ENCODE peak calls at places on chromosomes 13 and 19, in four cellular contexts. U is cardiac muscle cell, D is psoas muscle, C is AG04450. B is an unnamed sample.
A peak's percentile ranks its signal among the peaks of the same experiment; 100 is the strongest.

GRCh38 chr13:21670006-21670882 is 629 bp upstream of the FGF9 start:
- DNase-seq in C (no peak), D (peak; percentile 61), U (peak; percentile 46), B (peak; percentile 83)

GRCh38 chr13:98846521-98846920 is 94.0 kb upstream of the SLC15A1 start:
- DNase-seq in D (no peak), C (no peak), U (no peak), B (no peak)

GRCh38 chr13:45782327-45783045 is 69.1 kb downstream of the SIAH3 start:
- DNase-seq in D (no peak), U (no peak), C (no peak), B (no peak)

GRCh38 chr13:108812165-108812564 is 182.8 kb downstream of the MYO16 start:
- DNase-seq in C (no peak), U (no peak), D (no peak), B (no peak)

GRCh38 chr13:27104606-27105005 is 67.0 kb downstream of the USP12 start:
- DNase-seq in C (no peak), U (no peak), D (no peak), B (no peak)

GRCh38 chr13:107291875-107292274 is 723.9 kb upstream of the ARGLU1 start:
- DNase-seq in C (no peak), U (no peak), D (no peak), B (no peak)

GRCh38 chr13:114154476-114154875 is 22.1 kb upstream of the RASA3 start:
- DNase-seq in U (no peak), D (no peak), C (no peak), B (no peak)

GRCh38 chr19:29662604-29663404 is 2.5 kb upstream of the PLEKHF1 start:
- DNase-seq in C (peak; percentile 85), U (peak; percentile 95), D (peak; percentile 76), B (peak; percentile 76)

GRCh38 chr13:89382986-89383385 is 1711.8 kb downstream of the SLITRK5 start:
- DNase-seq in U (no peak), C (no peak), D (no peak), B (no peak)

GRCh38 chr13:25988655-25989054 is 63.2 kb downstream of the SHISA2 start:
- DNase-seq in D (no peak), U (no peak), C (no peak), B (peak; percentile 54)

GRCh38 chr19:4375620-4376228 is 24.6 kb downstream of the SH3GL1 start:
- DNase-seq in U (peak; percentile 86), D (peak; percentile 42), C (no peak), B (peak; percentile 80)

GRCh38 chr19:3830841-3831589 is 37.8 kb downstream of the ZFR2 start:
- DNase-seq in D (no peak), C (no peak), U (no peak), B (no peak)

GRCh38 chr19:13979686-13980085 is 26.4 kb downstream of the RFX1 start:
- DNase-seq in D (no peak), U (no peak), C (no peak), B (no peak)

GRCh38 chr13:23979361-23980159 is 82.3 kb upstream of the C1QTNF9B start:
- DNase-seq in C (peak; percentile 62), U (peak; percentile 96), D (peak; percentile 81), B (peak; percentile 76)

GRCh38 chr13:51556740-51557139 is 27.5 kb upstream of the WDFY2 start:
- DNase-seq in U (no peak), C (no peak), D (no peak), B (no peak)

GRCh38 chr19:531753-532571 is at the start of gene CDC34:
- DNase-seq in D (no peak), U (no peak), C (no peak), B (no peak)

GRCh38 chr13:78595819-78596700 is 7.3 kb downstream of the POU4F1 start:
- DNase-seq in C (no peak), D (no peak), U (no peak), B (peak; percentile 45)

GRCh38 chr13:110015253-110015652 is 228.9 kb upstream of the IRS2 start:
- DNase-seq in U (peak; percentile 6), C (no peak), D (no peak), B (no peak)

GRCh38 chr19:10390652-10391286 is 10.4 kb upstream of the TYK2 start:
- DNase-seq in C (peak; percentile 46), D (peak; percentile 57), U (peak; percentile 81), B (peak; percentile 82)

GRCh38 chr13:32940601-32941000 is 75.6 kb upstream of the KL start:
- DNase-seq in U (peak; percentile 76), D (peak; percentile 14), C (peak; percentile 6), B (peak; percentile 31)

GRCh38 chr19:843180-843835 is 2.5 kb downstream of the PRTN3 start:
- DNase-seq in D (peak; percentile 31), U (no peak), C (no peak), B (peak; percentile 61)

GRCh38 chr19:14337510-14337909 is 43.7 kb upstream of the ADGRE5 start:
- DNase-seq in C (no peak), D (no peak), U (peak; percentile 30), B (peak; percentile 29)

GRCh38 chr19:56423985-56424353 is 19.8 kb downstream of the ZNF583 start:
- DNase-seq in U (no peak), C (no peak), D (no peak), B (no peak)

GRCh38 chr13:66673401-66673800 is 556.7 kb downstream of the PCDH9 start:
- DNase-seq in D (no peak), C (peak; percentile 32), U (peak; percentile 93), B (no peak)

GRCh38 chr13:36912369-36912768 is 7.7 kb downstream of the SMAD9 start:
- DNase-seq in D (no peak), U (no peak), C (no peak), B (no peak)

GRCh38 chr19:5466814-5467291 is 11.6 kb downstream of the ZNRF4 start:
- DNase-seq in U (peak; percentile 31), C (no peak), D (no peak), B (peak; percentile 28)

GRCh38 chr13:46160065-46160464 is 21.9 kb downstream of the LCP1 start:
- DNase-seq in D (no peak), U (no peak), C (no peak), B (no peak)

GRCh38 chr19:30111051-30111450 is 169.0 kb downstream of the URI1 start:
- DNase-seq in D (no peak), U (no peak), C (no peak), B (no peak)

GRCh38 chr13:97198753-97199152 is 23.4 kb upstream of the MBNL2 start:
- DNase-seq in U (no peak), C (no peak), D (no peak), B (no peak)

GRCh38 chr19:45403781-45404556 is 900 bp downstream of the PPP1R13L start:
- DNase-seq in U (peak; percentile 35), D (peak; percentile 47), C (no peak), B (peak; percentile 79)

GRCh38 chr13:109744512-109745051 is 41.8 kb downstream of the IRS2 start:
- DNase-seq in D (peak; percentile 32), C (peak; percentile 81), U (peak; percentile 96), B (peak; percentile 80)

GRCh38 chr19:12833747-12834417 is 497 bp downstream of the RTBDN start:
- DNase-seq in C (no peak), U (peak; percentile 18), D (no peak), B (peak; percentile 56)
- H3K4me3 ChIP-seq in C (peak overlapping the region; percentile 56), U (peak overlapping the region; percentile 53), D (peak overlapping the region; percentile 56), B (peak overlapping the region; percentile 36)

DNA sequence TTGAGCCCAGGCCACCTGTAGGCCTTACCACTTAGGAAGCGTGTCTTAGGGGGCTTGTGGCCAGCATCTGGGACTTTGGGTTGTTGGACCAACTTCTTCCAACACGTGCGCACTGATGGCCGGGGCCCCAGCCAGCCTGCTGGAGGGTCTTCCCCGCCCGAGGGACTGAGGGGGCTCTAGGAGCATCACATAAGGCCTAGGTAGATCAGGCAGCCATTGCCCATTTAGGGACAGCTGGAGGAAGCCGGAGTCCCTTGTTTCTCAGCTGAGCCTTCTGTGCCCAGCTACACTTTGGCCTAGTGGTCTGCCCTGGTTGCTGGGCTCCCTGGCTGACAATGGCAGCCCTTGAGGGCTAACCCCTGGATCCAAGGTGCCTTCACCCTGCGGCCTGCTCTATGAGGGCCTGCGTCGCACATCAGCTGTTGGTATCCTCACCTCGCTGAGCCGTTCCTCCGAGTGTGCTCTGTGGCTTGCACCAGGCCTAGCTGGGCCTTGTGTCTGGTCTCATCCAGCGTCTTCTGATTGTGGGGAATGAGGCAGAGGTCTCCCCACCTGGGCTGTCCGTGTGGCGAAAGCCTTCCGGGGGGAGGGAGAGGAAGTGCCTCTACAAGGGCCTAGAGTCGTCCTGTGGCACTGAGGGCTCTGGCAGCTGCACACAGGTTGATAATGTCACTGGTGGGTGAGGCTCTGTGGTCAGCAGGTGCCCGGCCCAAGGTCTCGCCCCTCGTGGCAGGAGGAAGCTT is 1.3 kb downstream of the RAB11B start:
- DNase-seq in C (no peak), U (no peak), D (peak; percentile 38), B (no peak)
- H3K4me3 ChIP-seq in C (peak overlapping the region; percentile 1), U (no peak overlapping the region), D (peak overlapping the region; percentile 47), B (no peak overlapping the region)

DNA sequence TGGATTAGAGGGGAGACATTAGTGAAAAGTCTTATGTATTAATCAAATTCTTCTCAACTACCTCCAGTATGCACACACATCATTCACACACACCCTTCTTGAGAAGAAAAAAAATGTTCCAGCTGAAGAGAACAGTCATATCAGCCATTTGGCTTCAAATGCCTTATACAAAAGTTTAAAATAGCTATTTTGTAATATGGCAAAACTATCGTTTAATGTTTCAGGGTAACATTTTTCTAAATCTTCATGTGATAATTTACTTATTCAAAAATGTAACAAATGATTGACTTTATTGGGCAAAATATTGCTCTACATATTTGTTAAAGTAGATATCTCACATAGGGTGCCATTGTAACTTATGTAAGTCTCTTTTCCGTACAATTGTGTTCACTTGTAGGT is 13.5 kb downstream of the ZIC2 start:
- DNase-seq in C (no peak), D (no peak), U (no peak), B (no peak)
- H3K4me3 ChIP-seq in C (no peak overlapping the region), D (no peak overlapping the region), U (no peak overlapping the region), B (no peak overlapping the region)

GRCh38 chr19:48476176-48476575 is 7.0 kb downstream of the CYTH2 start:
- DNase-seq in U (no peak), C (no peak), D (no peak), B (no peak)

GRCh38 chr19:48474084-48474592 is 5.0 kb downstream of the CYTH2 start:
- DNase-seq in C (no peak), D (no peak), U (no peak), B (no peak)

GRCh38 chr19:48473161-48473966 is 4.2 kb downstream of the CYTH2 start:
- DNase-seq in C (no peak), D (no peak), U (no peak), B (no peak)

GRCh38 chr19:48477067-48477685 is 8.0 kb downstream of the CYTH2 start:
- DNase-seq in C (no peak), D (no peak), U (no peak), B (no peak)

DNA sequence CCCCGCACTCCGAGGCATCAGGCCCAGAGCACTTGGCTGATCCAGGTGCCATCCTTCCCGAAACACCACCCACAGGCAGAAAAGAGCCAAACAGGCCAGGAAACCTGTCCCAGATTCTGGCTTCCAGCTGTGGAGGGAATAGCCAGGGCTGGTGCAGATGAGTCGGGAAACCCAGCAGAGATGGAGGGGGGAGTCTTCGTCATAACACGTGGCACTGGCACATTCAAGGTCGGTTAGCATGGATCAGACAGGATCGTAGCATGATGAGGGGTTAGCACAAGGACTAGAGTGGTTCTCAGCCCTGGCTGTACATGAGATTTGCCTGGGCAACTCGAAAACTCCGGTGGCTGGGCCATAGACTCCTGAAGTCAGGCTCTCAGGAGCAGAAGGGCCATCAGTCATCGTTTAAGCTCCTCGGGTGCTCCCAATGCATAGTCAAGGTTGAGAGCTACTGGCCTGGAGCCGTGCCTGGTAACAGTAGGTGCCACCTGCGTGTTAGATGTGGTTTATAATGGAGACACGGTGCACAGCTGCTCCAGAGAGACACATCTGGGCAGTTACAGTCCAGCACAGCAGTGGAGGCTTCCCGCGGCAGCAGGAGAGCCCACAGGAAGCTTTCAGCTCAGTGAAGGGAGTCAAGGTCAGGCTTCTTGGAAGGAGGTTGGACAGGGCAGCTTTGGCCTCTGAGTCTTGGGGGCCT is 6.3 kb downstream of the CYTH2 start:
- DNase-seq in U (no peak), C (no peak), D (no peak), B (no peak)
- H3K4me3 ChIP-seq in U (no peak overlapping the region), C (no peak overlapping the region), D (no peak overlapping the region), B (no peak overlapping the region)